ENCODE peak calls at places on chromosomes 7 and 10, in seven cellular contexts. One of them, this sample, is unnamed.
A peak's percentile ranks its signal among the peaks of the same experiment; 100 is the strongest.

GRCh38 chr7:7766671-7767070 is 48.3 kb upstream of the RPA3 start:
- DNase-seq in MCF 10A: no peak
- DNase-seq in endothelial cell: no peak
- DNase-seq in fibroblast of lung: no peak
- DNase-seq in AG04450: no peak
- DNase-seq in substantia nigra: no peak
- DNase-seq in ascending aorta: no peak
- DNase-seq in this sample: no peak

GRCh38 chr7:28984631-28985030 is 26.5 kb upstream of the TRIL start:
- DNase-seq in MCF 10A: peak; percentile 88
- DNase-seq in endothelial cell: no peak
- DNase-seq in fibroblast of lung: peak; percentile 92
- DNase-seq in AG04450: peak; percentile 66
- DNase-seq in substantia nigra: no peak
- DNase-seq in ascending aorta: peak; percentile 71
- DNase-seq in this sample: peak; percentile 91

GRCh38 chr10:115624448-115624847 is 531.3 kb downstream of the ATRNL1 start:
- DNase-seq in MCF 10A: peak; percentile 27
- DNase-seq in endothelial cell: no peak
- DNase-seq in fibroblast of lung: peak; percentile 63
- DNase-seq in AG04450: no peak
- DNase-seq in substantia nigra: no peak
- DNase-seq in ascending aorta: no peak
- DNase-seq in this sample: peak; percentile 15

GRCh38 chr7:16753932-16754571 is 497 bp downstream of the TSPAN13 start:
- DNase-seq in MCF 10A: peak; percentile 30
- DNase-seq in endothelial cell: peak; percentile 63
- DNase-seq in fibroblast of lung: peak; percentile 53
- DNase-seq in AG04450: no peak
- DNase-seq in substantia nigra: no peak
- DNase-seq in ascending aorta: no peak
- DNase-seq in this sample: peak; percentile 23

GRCh38 chr7:28755255-28755654 is 202.9 kb downstream of the TRIL start:
- DNase-seq in MCF 10A: peak; percentile 51
- DNase-seq in endothelial cell: no peak
- DNase-seq in fibroblast of lung: peak; percentile 67
- DNase-seq in AG04450: no peak
- DNase-seq in substantia nigra: no peak
- DNase-seq in ascending aorta: no peak
- DNase-seq in this sample: peak; percentile 34

GRCh38 chr7:25790261-25790660 is 361.7 kb upstream of the NFE2L3 start:
- DNase-seq in MCF 10A: no peak
- DNase-seq in endothelial cell: no peak
- DNase-seq in fibroblast of lung: no peak
- DNase-seq in AG04450: no peak
- DNase-seq in substantia nigra: no peak
- DNase-seq in ascending aorta: no peak
- DNase-seq in this sample: no peak

GRCh38 chr10:16192337-16192736 is 244.5 kb upstream of the PTER start:
- DNase-seq in MCF 10A: peak; percentile 21
- DNase-seq in endothelial cell: no peak
- DNase-seq in fibroblast of lung: no peak
- DNase-seq in AG04450: no peak
- DNase-seq in substantia nigra: no peak
- DNase-seq in ascending aorta: no peak
- DNase-seq in this sample: no peak

GRCh38 chr10:128063736-128064614 is 62.2 kb downstream of the MKI67 start:
- DNase-seq in MCF 10A: peak; percentile 92
- DNase-seq in endothelial cell: peak; percentile 39
- DNase-seq in fibroblast of lung: peak; percentile 11
- DNase-seq in AG04450: no peak
- DNase-seq in substantia nigra: no peak
- DNase-seq in ascending aorta: peak; percentile 59
- DNase-seq in this sample: no peak

GRCh38 chr7:88758355-88759215 is 915 bp upstream of the ZNF804B start:
- DNase-seq in MCF 10A: no peak
- DNase-seq in endothelial cell: peak; percentile 35
- DNase-seq in fibroblast of lung: peak; percentile 6
- DNase-seq in AG04450: no peak
- DNase-seq in substantia nigra: no peak
- DNase-seq in ascending aorta: no peak
- DNase-seq in this sample: peak; percentile 26

GRCh38 chr7:149053885-149054284 is 25.6 kb upstream of the PDIA4 start:
- DNase-seq in MCF 10A: no peak
- DNase-seq in endothelial cell: no peak
- DNase-seq in fibroblast of lung: no peak
- DNase-seq in AG04450: no peak
- DNase-seq in substantia nigra: no peak
- DNase-seq in ascending aorta: no peak
- DNase-seq in this sample: no peak

GRCh38 chr7:139821349-139822115 is 7.5 kb upstream of the TBXAS1 start:
- DNase-seq in MCF 10A: no peak
- DNase-seq in endothelial cell: no peak
- DNase-seq in fibroblast of lung: no peak
- DNase-seq in AG04450: no peak
- DNase-seq in substantia nigra: no peak
- DNase-seq in ascending aorta: no peak
- DNase-seq in this sample: no peak

GRCh38 chr10:86664370-86665217 is 3.7 kb upstream of the LDB3 start:
- DNase-seq in MCF 10A: no peak
- DNase-seq in endothelial cell: no peak
- DNase-seq in fibroblast of lung: no peak
- DNase-seq in AG04450: no peak
- DNase-seq in substantia nigra: no peak
- DNase-seq in ascending aorta: no peak
- DNase-seq in this sample: no peak

GRCh38 chr10:132339276-132339675 is 7.3 kb downstream of the LRRC27 start:
- DNase-seq in MCF 10A: no peak
- DNase-seq in endothelial cell: no peak
- DNase-seq in fibroblast of lung: no peak
- DNase-seq in AG04450: no peak
- DNase-seq in substantia nigra: no peak
- DNase-seq in ascending aorta: no peak
- DNase-seq in this sample: no peak

GRCh38 chr10:77807706-77808105 is 118.8 kb downstream of the DLG5 start:
- DNase-seq in MCF 10A: no peak
- DNase-seq in endothelial cell: no peak
- DNase-seq in fibroblast of lung: no peak
- DNase-seq in AG04450: no peak
- DNase-seq in substantia nigra: no peak
- DNase-seq in ascending aorta: no peak
- DNase-seq in this sample: no peak

GRCh38 chr10:95526066-95526465 is 35.1 kb downstream of the SORBS1 start:
- DNase-seq in MCF 10A: no peak
- DNase-seq in endothelial cell: no peak
- DNase-seq in fibroblast of lung: no peak
- DNase-seq in AG04450: no peak
- DNase-seq in substantia nigra: no peak
- DNase-seq in ascending aorta: no peak
- DNase-seq in this sample: no peak

GRCh38 chr10:52229271-52229931 is 84.7 kb upstream of the DKK1 start:
- DNase-seq in MCF 10A: peak; percentile 82
- DNase-seq in endothelial cell: no peak
- DNase-seq in fibroblast of lung: peak; percentile 30
- DNase-seq in AG04450: no peak
- DNase-seq in substantia nigra: no peak
- DNase-seq in ascending aorta: no peak
- DNase-seq in this sample: peak; percentile 21

GRCh38 chr7:85289279-85289678 is 102.4 kb upstream of the SEMA3D start:
- DNase-seq in MCF 10A: no peak
- DNase-seq in endothelial cell: no peak
- DNase-seq in fibroblast of lung: peak; percentile 6
- DNase-seq in AG04450: no peak
- DNase-seq in substantia nigra: no peak
- DNase-seq in ascending aorta: no peak
- DNase-seq in this sample: no peak

GRCh38 chr10:103765981-103766380 is 89.4 kb downstream of the SH3PXD2A start:
- DNase-seq in MCF 10A: peak; percentile 66
- DNase-seq in endothelial cell: no peak
- DNase-seq in fibroblast of lung: peak; percentile 28
- DNase-seq in AG04450: no peak
- DNase-seq in substantia nigra: no peak
- DNase-seq in ascending aorta: no peak
- DNase-seq in this sample: peak; percentile 23

GRCh38 chr7:51261950-51262795 is 54.4 kb downstream of the COBL start:
- DNase-seq in MCF 10A: no peak
- DNase-seq in endothelial cell: no peak
- DNase-seq in fibroblast of lung: no peak
- DNase-seq in AG04450: no peak
- DNase-seq in substantia nigra: no peak
- DNase-seq in ascending aorta: no peak
- DNase-seq in this sample: no peak

GRCh38 chr7:130127404-130128395 is 57.4 kb downstream of the KLHDC10 start:
- DNase-seq in MCF 10A: no peak
- DNase-seq in endothelial cell: no peak
- DNase-seq in fibroblast of lung: peak; percentile 67
- DNase-seq in AG04450: no peak
- DNase-seq in substantia nigra: no peak
- DNase-seq in ascending aorta: no peak
- DNase-seq in this sample: peak; percentile 53

GRCh38 chr7:21903074-21903786 is 42.5 kb downstream of the CDCA7L start:
- DNase-seq in MCF 10A: peak; percentile 12
- DNase-seq in endothelial cell: no peak
- DNase-seq in fibroblast of lung: no peak
- DNase-seq in AG04450: no peak
- DNase-seq in substantia nigra: no peak
- DNase-seq in ascending aorta: no peak
- DNase-seq in this sample: no peak

GRCh38 chr10:131979336-131979735 is 2.4 kb downstream of the BNIP3 start:
- DNase-seq in MCF 10A: no peak
- DNase-seq in endothelial cell: no peak
- DNase-seq in fibroblast of lung: no peak
- DNase-seq in AG04450: no peak
- DNase-seq in substantia nigra: no peak
- DNase-seq in ascending aorta: no peak
- DNase-seq in this sample: no peak

GRCh38 chr10:86744067-86744725 is 12.2 kb upstream of the BMPR1A start:
- DNase-seq in MCF 10A: no peak
- DNase-seq in endothelial cell: no peak
- DNase-seq in fibroblast of lung: no peak
- DNase-seq in AG04450: no peak
- DNase-seq in substantia nigra: no peak
- DNase-seq in ascending aorta: no peak
- DNase-seq in this sample: no peak

GRCh38 chr7:24971333-24972165 is 8.4 kb downstream of the OSBPL3 start:
- DNase-seq in MCF 10A: peak; percentile 85
- DNase-seq in endothelial cell: no peak
- DNase-seq in fibroblast of lung: peak; percentile 98
- DNase-seq in AG04450: peak; percentile 85
- DNase-seq in substantia nigra: no peak
- DNase-seq in ascending aorta: no peak
- DNase-seq in this sample: peak; percentile 91

GRCh38 chr7:13989138-13989943 is at the start of gene ETV1:
- DNase-seq in MCF 10A: peak; percentile 82
- DNase-seq in endothelial cell: peak; percentile 83
- DNase-seq in fibroblast of lung: peak; percentile 73
- DNase-seq in AG04450: no peak
- DNase-seq in substantia nigra: peak; percentile 18
- DNase-seq in ascending aorta: peak; percentile 81
- DNase-seq in this sample: peak; percentile 74

GRCh38 chr10:49585387-49585786 is 24.7 kb upstream of the SLC18A3 start:
- DNase-seq in MCF 10A: no peak
- DNase-seq in endothelial cell: no peak
- DNase-seq in fibroblast of lung: peak; percentile 42
- DNase-seq in AG04450: no peak
- DNase-seq in substantia nigra: no peak
- DNase-seq in ascending aorta: no peak
- DNase-seq in this sample: no peak

GRCh38 chr7:29826904-29827303 is 20.6 kb downstream of the WIPF3 start:
- DNase-seq in MCF 10A: no peak
- DNase-seq in endothelial cell: no peak
- DNase-seq in fibroblast of lung: no peak
- DNase-seq in AG04450: no peak
- DNase-seq in substantia nigra: no peak
- DNase-seq in ascending aorta: no peak
- DNase-seq in this sample: no peak

GRCh38 chr10:88531383-88532092 is 51.6 kb downstream of the RNLS start:
- DNase-seq in MCF 10A: no peak
- DNase-seq in endothelial cell: no peak
- DNase-seq in fibroblast of lung: no peak
- DNase-seq in AG04450: no peak
- DNase-seq in substantia nigra: no peak
- DNase-seq in ascending aorta: no peak
- DNase-seq in this sample: no peak

GRCh38 chr7:158406364-158406763 is 181.3 kb downstream of the PTPRN2 start:
- DNase-seq in MCF 10A: no peak
- DNase-seq in endothelial cell: no peak
- DNase-seq in fibroblast of lung: no peak
- DNase-seq in AG04450: no peak
- DNase-seq in substantia nigra: no peak
- DNase-seq in ascending aorta: no peak
- DNase-seq in this sample: no peak

GRCh38 chr7:99204078-99204477 is 3.8 kb downstream of the KPNA7 start:
- DNase-seq in MCF 10A: no peak
- DNase-seq in endothelial cell: no peak
- DNase-seq in fibroblast of lung: no peak
- DNase-seq in AG04450: no peak
- DNase-seq in substantia nigra: no peak
- DNase-seq in ascending aorta: no peak
- DNase-seq in this sample: no peak

GRCh38 chr10:29141761-29142160 is 147.1 kb upstream of the LYZL1 start:
- DNase-seq in MCF 10A: no peak
- DNase-seq in endothelial cell: no peak
- DNase-seq in fibroblast of lung: peak; percentile 75
- DNase-seq in AG04450: no peak
- DNase-seq in substantia nigra: no peak
- DNase-seq in ascending aorta: no peak
- DNase-seq in this sample: peak; percentile 46